ENCODE peak calls at places on chromosomes 16 and 17, in four cellular contexts. R is astrocyte of the spinal cord, D is stomach, B is HFF-Myc. I is an unnamed sample.

GRCh38 chr17:74199306-74200092 is 4.0 kb upstream of the RPL38 start:
- DNase-seq in R (peak), D (peak), B (no peak), I (peak)

GRCh38 chr16:66030036-66030435 is 336.5 kb upstream of the CDH5 start:
- DNase-seq in R (peak), D (no peak), B (peak), I (no peak)

GRCh38 chr16:54444851-54445523 is 158.4 kb upstream of the IRX3 start:
- DNase-seq in R (peak), D (no peak), B (no peak), I (no peak)

GRCh38 chr17:50596191-50597037 is 35.9 kb downstream of the CACNA1G start:
- DNase-seq in R (no peak), D (no peak), B (no peak), I (no peak)

GRCh38 chr17:7438050-7438614 is 1.2 kb upstream of the FGF11 start:
- DNase-seq in R (no peak), D (peak), B (no peak), I (no peak)

GRCh38 chr17:4796550-4796915 is 569 bp downstream of the PSMB6 start:
- DNase-seq in R (peak), D (no peak), B (no peak), I (no peak)

GRCh38 chr17:80023261-80024205 is 12.1 kb downstream of the TBC1D16 start:
- DNase-seq in R (no peak), D (no peak), B (no peak), I (no peak)

GRCh38 chr17:44331249-44331760 is 6.7 kb upstream of the SLC25A39 start:
- DNase-seq in R (peak), D (peak), B (peak), I (no peak)

GRCh38 chr17:60902399-60902798 is 224.7 kb downstream of the BCAS3 start:
- DNase-seq in R (no peak), D (no peak), B (no peak), I (no peak)

GRCh38 chr16:27313422-27314160 is at the start of gene IL4R:
- DNase-seq in R (peak), D (peak), B (peak), I (no peak)

GRCh38 chr17:16491131-16491702 is 776 bp downstream of the LRRC75A start:
- DNase-seq in R (no peak), D (peak), B (no peak), I (no peak)

GRCh38 chr17:66691644-66692500 is 143.0 kb upstream of the CACNG5 start:
- DNase-seq in R (peak), D (no peak), B (no peak), I (peak)

GRCh38 chr16:57701759-57702371 is 7.3 kb downstream of the DRC7 start:
- DNase-seq in R (no peak), D (no peak), B (no peak), I (no peak)

GRCh38 chr17:79695293-79696158 is 35.2 kb upstream of the ENPP7 start:
- DNase-seq in R (peak), D (no peak), B (peak), I (peak)

GRCh38 chr17:41705271-41705991 is 6.7 kb upstream of the GAST start:
- DNase-seq in R (peak), D (no peak), B (no peak), I (no peak)

GRCh38 chr17:10197721-10198508 is 491 bp downstream of the GAS7 start:
- DNase-seq in R (no peak), D (no peak), B (no peak), I (no peak)

GRCh38 chr16:3501783-3502400 is 1.1 kb downstream of the CLUAP1 start:
- DNase-seq in R (no peak), D (no peak), B (no peak), I (no peak)

GRCh38 chr16:3496386-3496785 is 1.1 kb upstream of the C16orf90 start:
- DNase-seq in R (no peak), D (no peak), B (no peak), I (no peak)

GRCh38 chr16:3495166-3495565 is at the start of gene C16orf90:
- DNase-seq in R (no peak), D (no peak), B (no peak), I (no peak)

GRCh38 chr16:3497771-3498170 is 2.5 kb upstream of the C16orf90 start:
- DNase-seq in R (no peak), D (no peak), B (no peak), I (no peak)

GRCh38 chr16:3498988-3499387 is 1.8 kb upstream of the CLUAP1 start:
- DNase-seq in R (no peak), D (no peak), B (no peak), I (no peak)
- TF ChIP-seq CTCF in R (no peak), D (no peak), B (no peak), I (no peak)

DNA sequence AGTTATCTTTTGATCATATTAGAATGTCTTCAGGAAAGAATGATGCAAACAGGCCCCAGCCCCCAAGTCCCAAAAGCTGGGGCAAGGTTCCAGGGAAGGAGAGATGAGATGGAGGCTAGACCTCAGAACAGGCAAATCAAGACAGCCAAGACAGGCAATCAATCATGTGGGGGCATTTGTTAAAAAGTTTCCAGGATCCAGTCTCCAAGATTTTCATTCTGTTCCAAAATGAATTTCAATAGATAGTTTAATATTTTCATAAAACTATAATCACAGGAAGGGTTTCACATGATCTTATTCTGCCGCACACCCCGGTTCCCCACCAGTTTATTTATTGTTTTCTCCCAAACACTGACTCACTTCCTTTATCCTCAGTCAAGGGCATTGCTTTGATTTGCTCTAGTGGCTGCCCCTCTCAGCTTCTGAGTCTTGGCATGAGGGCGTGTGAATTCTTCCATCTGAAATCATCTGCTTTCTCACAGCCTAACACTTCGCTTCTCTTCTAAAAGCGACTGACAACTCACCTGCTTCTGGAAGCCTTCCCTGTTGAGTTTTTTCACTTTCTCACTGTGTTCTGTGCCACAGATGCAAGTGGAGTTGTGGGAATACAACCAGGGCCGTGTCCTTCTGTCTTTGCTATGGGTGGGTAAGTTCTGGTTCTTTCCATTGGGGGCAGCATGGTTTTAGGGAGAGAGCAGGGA is 12.2 kb upstream of the TERF2 start:
- DNase-seq in R (peak), D (no peak), B (no peak), I (peak)
- TF ChIP-seq CTCF in R (peak), D (peak), B (peak), I (peak)

GRCh38 chr16:12349950-12350842 is 373.7 kb downstream of the SNX29 start:
- DNase-seq in R (no peak), D (no peak), B (no peak), I (no peak)

GRCh38 chr16:12348733-12349704 is 372.5 kb downstream of the SNX29 start:
- DNase-seq in R (no peak), D (no peak), B (no peak), I (no peak)

GRCh38 chr16:12354296-12354818 is 377.8 kb downstream of the SNX29 start:
- DNase-seq in R (no peak), D (no peak), B (no peak), I (no peak)

GRCh38 chr16:12347365-12347764 is 370.8 kb downstream of the SNX29 start:
- DNase-seq in R (no peak), D (no peak), B (no peak), I (no peak)

DNA sequence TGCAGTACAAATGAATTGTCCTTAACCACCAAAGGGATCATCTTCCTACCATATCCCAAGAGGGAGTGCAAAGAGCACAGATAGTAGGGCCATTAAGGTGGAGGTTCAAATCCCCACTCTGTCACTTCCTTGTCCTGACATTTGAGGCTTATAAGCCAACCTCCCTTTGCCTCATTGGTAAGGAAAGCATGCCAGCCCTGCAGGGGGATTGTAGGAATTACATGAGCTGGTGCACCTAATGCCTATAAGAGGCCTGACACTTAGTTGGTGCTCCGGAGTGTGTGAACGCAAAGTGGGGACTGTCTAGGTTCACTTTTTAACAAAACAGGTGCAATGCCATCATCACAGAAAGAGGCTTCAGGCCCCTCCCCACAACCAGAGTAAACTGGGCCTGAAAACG is 374.4 kb downstream of the SNX29 start:
- DNase-seq in R (no peak), D (no peak), B (no peak), I (no peak)
- TF ChIP-seq CTCF in R (no peak), D (no peak), B (peak), I (no peak)

DNA sequence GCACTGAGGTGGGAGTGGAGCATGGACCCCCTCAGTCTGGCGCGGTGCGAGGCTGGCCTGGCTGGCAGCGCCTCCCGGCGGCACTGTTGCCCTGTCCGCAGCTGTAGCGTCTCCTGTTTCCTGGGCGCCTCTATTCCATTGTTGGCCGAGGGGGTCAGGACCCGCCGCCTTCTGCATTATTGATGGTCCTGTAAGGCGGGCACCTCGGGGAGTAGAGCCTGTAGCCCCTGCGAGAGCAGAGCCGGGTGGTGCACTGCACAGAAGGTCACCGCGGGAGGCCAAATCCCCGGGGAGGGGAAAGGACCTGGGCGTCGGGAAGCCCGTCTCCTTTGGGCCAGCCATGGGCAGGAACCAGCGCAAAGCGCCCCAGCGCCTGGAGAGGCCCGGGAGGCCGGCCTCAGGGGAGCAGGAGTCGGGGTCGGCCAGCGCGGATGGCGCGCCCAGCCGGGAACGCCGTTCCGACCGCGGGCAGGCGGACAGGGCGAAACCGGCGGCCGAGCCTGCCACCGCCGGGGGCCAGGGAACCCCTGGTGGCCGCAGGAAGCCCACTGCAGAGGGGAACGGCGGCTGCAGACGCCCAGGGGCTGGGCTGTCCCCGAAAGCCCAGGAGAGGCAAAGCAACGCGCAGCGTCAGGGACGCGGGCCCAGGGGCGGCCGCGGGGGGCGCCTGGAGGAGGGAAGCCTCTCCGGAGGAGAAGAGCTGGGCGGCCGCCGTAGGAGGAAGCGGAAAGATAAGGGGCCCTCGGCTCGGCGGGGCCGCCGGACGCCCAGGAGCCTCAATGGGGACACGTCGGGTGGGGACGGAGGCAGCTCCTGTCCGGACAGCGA is at the start of gene MYO15B:
- DNase-seq in R (peak), D (peak), B (no peak), I (no peak)
- TF ChIP-seq CTCF in R (no peak), D (peak), B (no peak), I (peak)

GRCh38 chr16:72992142-72992601 is 55.8 kb downstream of the ZFHX3 start:
- DNase-seq in R (no peak), D (no peak), B (no peak), I (no peak)

GRCh38 chr16:72991645-72992044 is 56.3 kb downstream of the ZFHX3 start:
- DNase-seq in R (no peak), D (no peak), B (no peak), I (no peak)

GRCh38 chr16:72997141-72997542 is 50.8 kb downstream of the ZFHX3 start:
- DNase-seq in R (no peak), D (peak), B (no peak), I (no peak)

GRCh38 chr16:72996291-72997062 is 51.5 kb downstream of the ZFHX3 start:
- DNase-seq in R (no peak), D (peak), B (no peak), I (no peak)

GRCh38 chr16:72995151-72995881 is 52.6 kb downstream of the ZFHX3 start:
- DNase-seq in R (no peak), D (no peak), B (no peak), I (no peak)
- TF ChIP-seq CTCF in R (peak), D (no peak), B (peak), I (peak)